ENCODE peak calls at places on chromosomes 16 and 17, in eight cellular contexts. C, O, P, F, I, A, L and T are unnamed samples.

GRCh38 chr16:69477546-69477945 is 53.1 kb downstream of the CYB5B start:
- DNase-seq in C (no peak), O (no peak), P (no peak), F (no peak), I (no peak), A (no peak), L (no peak), T (no peak)

GRCh38 chr17:47956818-47957590 is 679 bp downstream of the PRR15L start:
- DNase-seq in C (no peak), O (no peak), P (peak; percentile 75), F (no peak), I (no peak), A (no peak), L (no peak), T (no peak)

GRCh38 chr16:72050769-72051464 is 3.4 kb upstream of the HP start:
- DNase-seq in C (no peak), O (no peak), P (no peak), F (no peak), I (no peak), A (no peak), L (no peak), T (no peak)

GRCh38 chr17:16974569-16975265 is 2.8 kb upstream of the TNFRSF13B start:
- DNase-seq in C (no peak), O (no peak), P (no peak), F (no peak), I (no peak), A (no peak), L (no peak), T (no peak)

GRCh38 chr17:42833771-42834422 is 700 bp downstream of the PSME3 start:
- DNase-seq in C (no peak), O (no peak), P (no peak), F (no peak), I (no peak), A (no peak), L (no peak), T (no peak)

GRCh38 chr16:72554935-72555334 is 383.0 kb upstream of the PMFBP1 start:
- DNase-seq in C (no peak), O (no peak), P (no peak), F (no peak), I (no peak), A (no peak), L (no peak), T (no peak)

GRCh38 chr17:58565389-58566311 is 51.2 kb upstream of the MTMR4 start:
- DNase-seq in C (no peak), O (no peak), P (no peak), F (no peak), I (no peak), A (no peak), L (no peak), T (peak; percentile 38)

GRCh38 chr17:81641825-81642489 is 5.0 kb downstream of the TSPAN10 start:
- DNase-seq in C (no peak), O (no peak), P (no peak), F (no peak), I (no peak), A (no peak), L (no peak), T (peak; percentile 68)

GRCh38 chr17:73262676-73263642 is 1.3 kb upstream of the CPSF4L start:
- DNase-seq in C (no peak), O (no peak), P (no peak), F (no peak), I (peak; percentile 39), A (no peak), L (no peak), T (peak; percentile 84)

GRCh38 chr17:42530952-42531454 is 5.0 kb upstream of the NAGLU start:
- DNase-seq in C (no peak), O (no peak), P (peak; percentile 74), F (no peak), I (no peak), A (no peak), L (no peak), T (no peak)

DNA sequence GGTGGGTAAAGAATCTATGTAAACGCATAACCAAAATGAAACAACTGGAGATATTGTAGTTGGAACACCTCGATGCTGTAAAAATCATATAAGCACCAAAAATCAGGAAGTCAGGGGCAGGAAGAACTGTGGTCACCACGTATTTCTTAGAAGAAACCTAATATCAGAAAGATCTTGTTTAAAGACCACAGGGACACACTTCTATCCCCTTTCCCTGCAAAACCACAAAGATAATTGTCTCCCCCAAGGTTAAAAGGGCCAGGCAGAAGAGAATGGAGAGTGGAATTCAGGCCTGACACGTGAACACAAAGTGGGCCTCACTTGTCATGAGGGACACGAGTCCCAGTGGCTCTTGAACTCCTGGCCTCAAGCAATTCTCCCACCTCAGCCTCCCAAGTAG is 68.1 kb downstream of the GSG1L start:
- DNase-seq in C (no peak), O (no peak), P (no peak), F (no peak), I (no peak), A (no peak), L (no peak), T (no peak)
- H3K36me3 ChIP-seq in C (no peaks in the 10 kb centered on the region), O (no peaks in the 10 kb centered on the region), P (no peaks in the 10 kb centered on the region), F (no peaks in the 10 kb centered on the region), I (no peaks in the 10 kb centered on the region), A (no peaks in the 10 kb centered on the region), L (no peaks in the 10 kb centered on the region), T (no peaks in the 10 kb centered on the region)

DNA sequence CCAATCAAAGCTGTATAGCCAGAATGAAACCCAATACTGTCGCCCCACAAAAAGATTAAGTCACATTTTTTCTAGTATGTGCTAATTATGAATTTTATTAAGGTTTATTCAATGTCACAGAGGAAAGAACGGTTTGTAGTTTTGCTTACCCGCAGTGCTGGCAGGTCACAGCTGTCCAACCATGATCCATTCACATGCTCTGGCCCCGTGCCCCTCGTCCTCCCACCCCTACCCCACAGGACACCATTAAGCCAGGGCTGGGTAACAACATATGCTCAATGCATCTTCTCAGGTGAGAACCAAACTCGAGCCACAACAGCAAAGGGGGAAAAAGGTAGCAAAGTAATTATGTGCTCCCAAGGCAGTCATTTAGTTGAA is 589 bp upstream of the FBF1 start:
- DNase-seq in C (no peak), O (no peak), P (no peak), F (no peak), I (peak; percentile 47), A (no peak), L (no peak), T (no peak)
- H3K4me3 ChIP-seq in C (peak overlapping the region; percentile 82), O (peak overlapping the region; percentile 89), P (peak overlapping the region; percentile 17), F (peak overlapping the region; percentile 94), I (peak overlapping the region; percentile 70), A (peak overlapping the region; percentile 84), L (peak overlapping the region; percentile 95), T (no peak overlapping the region)

DNA sequence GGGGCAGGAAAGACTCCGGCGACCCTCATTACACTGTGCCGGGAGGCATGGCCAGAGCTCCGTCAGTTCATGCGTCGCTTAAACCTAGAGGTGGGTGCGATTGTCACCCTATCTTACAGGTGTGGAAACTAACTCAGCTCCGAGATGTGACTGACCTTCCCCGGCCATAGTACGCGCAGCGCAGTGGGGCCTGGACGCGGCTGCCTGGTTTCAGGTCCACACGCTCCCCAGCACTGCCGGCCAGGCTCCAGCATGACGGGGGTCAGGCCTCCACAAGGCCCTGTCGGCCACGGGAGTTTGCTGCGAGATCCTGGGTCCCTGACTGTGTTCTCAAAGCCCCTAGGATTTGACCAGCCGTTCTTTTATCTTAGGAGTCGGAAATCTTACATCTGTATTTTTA is 34.4 kb downstream of the JPH3 start:
- DNase-seq in C (no peak), O (no peak), P (no peak), F (no peak), I (no peak), A (no peak), L (no peak), T (no peak)
- H3K27me3 ChIP-seq in C (peaks cover 45% of the 10 kb centered on the region), O (no peaks in the 10 kb centered on the region), P (no peaks in the 10 kb centered on the region), F (peaks cover 4% of the 10 kb centered on the region), I (no peaks in the 10 kb centered on the region), A (no peaks in the 10 kb centered on the region), L (no peaks in the 10 kb centered on the region), T (no peaks in the 10 kb centered on the region)

GRCh38 chr17:44192750-44193149 is 6.0 kb downstream of the TMUB2 start:
- DNase-seq in C (no peak), O (no peak), P (no peak), F (no peak), I (no peak), A (no peak), L (no peak), T (no peak)
- H3K36me3 ChIP-seq in C (peaks cover 90% of the 10 kb centered on the region), O (peaks cover 18% of the 10 kb centered on the region), P (peaks cover 5% of the 10 kb centered on the region), F (peaks cover 27% of the 10 kb centered on the region), I (no peaks in the 10 kb centered on the region), A (peaks cover 58% of the 10 kb centered on the region), L (peaks cover 50% of the 10 kb centered on the region), T (peaks cover 35% of the 10 kb centered on the region)

GRCh38 chr16:31489616-31490584 is 7.0 kb downstream of the SLC5A2 start:
- DNase-seq in C (no peak), O (no peak), P (no peak), F (no peak), I (no peak), A (no peak), L (no peak), T (no peak)

GRCh38 chr16:31486036-31486435 is 3.1 kb downstream of the SLC5A2 start:
- DNase-seq in C (no peak), O (no peak), P (no peak), F (no peak), I (peak; percentile 28), A (no peak), L (no peak), T (no peak)

GRCh38 chr16:31487720-31488629 is 5.1 kb downstream of the SLC5A2 start:
- DNase-seq in C (no peak), O (peak; percentile 68), P (peak; percentile 78), F (peak; percentile 70), I (no peak), A (peak; percentile 61), L (no peak), T (peak; percentile 97)

GRCh38 chr16:31487076-31487719 is 4.3 kb downstream of the SLC5A2 start:
- DNase-seq in C (no peak), O (no peak), P (no peak), F (no peak), I (no peak), A (no peak), L (no peak), T (no peak)

GRCh38 chr16:31488630-31489564 is 6.0 kb downstream of the SLC5A2 start:
- DNase-seq in C (no peak), O (no peak), P (no peak), F (no peak), I (no peak), A (no peak), L (no peak), T (peak; percentile 82)
- H3K4me3 ChIP-seq in C (peak overlapping the region; percentile 57), O (no peak overlapping the region), P (no peak overlapping the region), F (no peak overlapping the region), I (no peak overlapping the region), A (peak overlapping the region; percentile 86), L (peak overlapping the region; percentile 73), T (peak overlapping the region; percentile 52)